ENCODE peak calls at places on chromosomes 4 and X, in four cellular contexts. One of them, this sample, is unnamed.

GRCh38 chr4:2510351-2511259 is 25.8 kb upstream of the FAM193A start:
- DNase-seq in HCT116: no peak
- DNase-seq in HepG2: no peak
- DNase-seq in K562: no peak
- DNase-seq in this sample: no peak

GRCh38 chr4:114200026-114200425 is 220.6 kb upstream of the ARSJ start:
- DNase-seq in HCT116: no peak
- DNase-seq in K562: no peak
- DNase-seq in HepG2: no peak
- DNase-seq in this sample: no peak

GRCh38 chrX:17944833-17945497 is 83.9 kb upstream of the RAI2 start:
- DNase-seq in HCT116: no peak
- DNase-seq in HepG2: peak; percentile 7
- DNase-seq in K562: peak; percentile 28
- DNase-seq in this sample: peak; percentile 10

GRCh38 chr4:114474401-114474800 is 124.2 kb upstream of the UGT8 start:
- DNase-seq in HepG2: no peak
- DNase-seq in K562: no peak
- DNase-seq in HCT116: no peak
- DNase-seq in this sample: no peak

GRCh38 chr4:36039031-36039430 is 205.3 kb downstream of the ARAP2 start:
- DNase-seq in K562: no peak
- DNase-seq in HepG2: no peak
- DNase-seq in HCT116: no peak
- DNase-seq in this sample: no peak

GRCh38 chr4:25795566-25796454 is 67.0 kb downstream of the SEL1L3 start:
- DNase-seq in HepG2: peak; percentile 15
- DNase-seq in HCT116: no peak
- DNase-seq in K562: no peak
- DNase-seq in this sample: no peak

GRCh38 chr4:67603310-67604028 is 44.9 kb downstream of the STAP1 start:
- DNase-seq in K562: no peak
- DNase-seq in HCT116: no peak
- DNase-seq in HepG2: no peak
- DNase-seq in this sample: no peak

GRCh38 chr4:15198070-15198727 is 195.9 kb downstream of the CPEB2 start:
- DNase-seq in K562: no peak
- DNase-seq in HCT116: no peak
- DNase-seq in HepG2: no peak
- DNase-seq in this sample: no peak

GRCh38 chr4:74117024-74117534 is 18.1 kb upstream of the CXCL2 start:
- DNase-seq in HepG2: peak; percentile 40
- DNase-seq in K562: peak; percentile 29
- DNase-seq in HCT116: peak; percentile 73
- DNase-seq in this sample: no peak

GRCh38 chr4:55445921-55446577 is 50.3 kb downstream of the TMEM165 start:
- DNase-seq in HCT116: no peak
- DNase-seq in HepG2: no peak
- DNase-seq in K562: no peak
- DNase-seq in this sample: no peak

GRCh38 chrX:64152857-64153256 is 52.7 kb downstream of the AMER1 start:
- DNase-seq in HCT116: no peak
- DNase-seq in HepG2: peak; percentile 30
- DNase-seq in K562: no peak
- DNase-seq in this sample: no peak

GRCh38 chr4:159105761-159106243 is 2.9 kb downstream of the RAPGEF2 start:
- DNase-seq in HepG2: peak; percentile 59
- DNase-seq in HCT116: no peak
- DNase-seq in K562: peak; percentile 48
- DNase-seq in this sample: no peak

GRCh38 chrX:49247916-49248811 is 12.9 kb downstream of the CCDC22 start:
- DNase-seq in K562: no peak
- DNase-seq in HCT116: no peak
- DNase-seq in HepG2: no peak
- DNase-seq in this sample: no peak

GRCh38 chr4:135277116-135277979 is 1075.8 kb upstream of the PABPC4L start:
- DNase-seq in HCT116: no peak
- DNase-seq in HepG2: no peak
- DNase-seq in K562: no peak
- DNase-seq in this sample: no peak

GRCh38 chr4:61619528-61619927 is 419.4 kb downstream of the ADGRL3 start:
- DNase-seq in K562: no peak
- DNase-seq in HCT116: no peak
- DNase-seq in HepG2: no peak
- DNase-seq in this sample: no peak

GRCh38 chr4:85741921-85742591 is 267.1 kb downstream of the ARHGAP24 start:
- DNase-seq in HepG2: no peak
- DNase-seq in HCT116: no peak
- DNase-seq in K562: peak; percentile 18
- DNase-seq in this sample: no peak

GRCh38 chr4:18695733-18696527 is 674.4 kb upstream of the LCORL start:
- DNase-seq in HCT116: no peak
- DNase-seq in K562: no peak
- DNase-seq in HepG2: no peak
- DNase-seq in this sample: no peak

GRCh38 chr4:71553605-71554004 is 214.8 kb downstream of the SLC4A4 start:
- DNase-seq in K562: peak; percentile 7
- DNase-seq in HepG2: no peak
- DNase-seq in HCT116: peak; percentile 10
- DNase-seq in this sample: no peak

GRCh38 chrX:13180807-13181206 is 136.4 kb upstream of the FAM9C start:
- DNase-seq in K562: no peak
- DNase-seq in HepG2: no peak
- DNase-seq in HCT116: no peak
- DNase-seq in this sample: no peak

GRCh38 chr4:112238833-112239232 is 7.2 kb downstream of the AP1AR start:
- DNase-seq in HCT116: no peak
- DNase-seq in HepG2: no peak
- DNase-seq in K562: no peak
- DNase-seq in this sample: no peak

GRCh38 chr4:133146574-133147198 is 2.4 kb upstream of the PCDH10 start:
- DNase-seq in K562: no peak
- DNase-seq in HepG2: peak; percentile 15
- DNase-seq in HCT116: no peak
- DNase-seq in this sample: peak; percentile 47

GRCh38 chrX:39961441-39961840 is 136.3 kb downstream of the BCOR start:
- DNase-seq in HCT116: no peak
- DNase-seq in K562: no peak
- DNase-seq in HepG2: no peak
- DNase-seq in this sample: no peak

GRCh38 chrX:110491846-110492620 is 133.4 kb downstream of the RTL9 start:
- DNase-seq in K562: no peak
- DNase-seq in HCT116: no peak
- DNase-seq in HepG2: no peak
- DNase-seq in this sample: no peak

GRCh38 chr4:124913237-124913636 is 200.7 kb upstream of the ANKRD50 start:
- DNase-seq in HCT116: no peak
- DNase-seq in K562: no peak
- DNase-seq in HepG2: no peak
- DNase-seq in this sample: no peak

GRCh38 chr4:109389367-109390118 is 44.1 kb upstream of the SEC24B start:
- DNase-seq in HCT116: no peak
- DNase-seq in K562: no peak
- DNase-seq in HepG2: peak; percentile 20
- DNase-seq in this sample: no peak

GRCh38 chr4:1058997-1059665 is 47.7 kb downstream of the FGFRL1 start:
- DNase-seq in HepG2: no peak
- DNase-seq in K562: no peak
- DNase-seq in HCT116: no peak
- DNase-seq in this sample: no peak

GRCh38 chr4:74793757-74794340 is 474 bp downstream of the BTC start:
- DNase-seq in K562: no peak
- DNase-seq in HCT116: no peak
- DNase-seq in HepG2: peak; percentile 3
- DNase-seq in this sample: no peak

GRCh38 chr4:139858436-139859225 is 193.0 kb downstream of the MGST2 start:
- DNase-seq in K562: no peak
- DNase-seq in HCT116: no peak
- DNase-seq in HepG2: no peak
- DNase-seq in this sample: no peak

GRCh38 chr4:114464873-114465272 is 133.7 kb upstream of the UGT8 start:
- DNase-seq in HCT116: no peak
- DNase-seq in K562: no peak
- DNase-seq in HepG2: no peak
- DNase-seq in this sample: no peak

GRCh38 chr4:129822708-129823504 is 727.0 kb downstream of the C4orf33 start:
- DNase-seq in HepG2: no peak
- DNase-seq in HCT116: peak; percentile 53
- DNase-seq in K562: no peak
- DNase-seq in this sample: no peak

DNA sequence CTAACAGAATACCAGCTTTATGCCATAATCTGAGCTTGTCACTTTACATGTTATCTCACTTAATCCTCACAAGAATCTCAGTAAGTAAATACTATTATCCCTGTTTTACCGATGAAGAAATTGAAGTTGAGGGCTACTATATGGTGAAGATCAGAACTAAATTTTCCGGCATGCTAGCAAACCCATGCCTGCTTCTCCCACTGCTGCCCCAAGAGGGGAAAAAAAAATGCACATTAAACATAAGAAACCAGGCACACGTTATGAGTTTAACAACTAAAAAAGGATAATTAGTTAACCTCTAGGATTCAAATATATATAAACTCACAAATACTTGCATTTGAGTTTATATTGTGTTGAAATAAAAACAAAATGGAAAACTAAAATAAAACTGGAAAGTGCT is 10.8 kb downstream of the SLC10A7 start:
- DNase-seq in HepG2: no peak
- DNase-seq in HCT116: no peak
- DNase-seq in K562: no peak
- DNase-seq in this sample: no peak
- TF ChIP-seq CTCF in HepG2: no peak
- TF ChIP-seq CTCF in HCT116: no peak
- TF ChIP-seq CTCF in K562: peak; percentile 24
- TF ChIP-seq CTCF in this sample: no peak

DNA sequence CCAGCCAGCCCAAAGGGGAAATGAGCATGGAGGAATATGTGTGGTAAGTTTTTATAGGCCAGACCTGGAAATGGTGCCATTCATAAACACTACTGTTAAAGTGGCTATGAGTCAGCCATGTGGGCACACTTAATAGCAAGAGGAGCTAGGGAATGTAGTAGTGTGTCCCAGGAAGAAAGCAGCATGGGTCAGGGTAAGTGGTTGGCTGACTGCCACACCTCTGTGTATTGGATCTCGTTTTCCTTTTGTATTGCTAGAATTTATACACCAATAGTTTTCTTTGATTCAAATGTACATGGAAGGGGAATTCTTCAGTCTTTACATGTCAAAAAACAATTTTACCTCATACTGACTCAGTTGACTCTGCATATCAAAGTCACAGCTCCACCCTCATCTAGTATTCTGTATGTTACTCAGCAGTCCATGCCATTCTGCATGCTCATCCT is 22.9 kb upstream of the SGMS2 start:
- DNase-seq in HepG2: no peak
- DNase-seq in HCT116: no peak
- DNase-seq in K562: no peak
- DNase-seq in this sample: no peak
- TF ChIP-seq SIN3A in HepG2: no peak
- TF ChIP-seq SIN3A in HCT116: no peak
- TF ChIP-seq SIN3A in K562: no peak
- TF ChIP-seq SIN3A in this sample: no peak

GRCh38 chr4:38166082-38166481 is 205.9 kb downstream of the PTTG2 start:
- DNase-seq in HCT116: no peak
- DNase-seq in HepG2: no peak
- DNase-seq in K562: no peak
- DNase-seq in this sample: no peak

GRCh38 chr4:38170800-38171199 is 210.6 kb downstream of the PTTG2 start:
- DNase-seq in K562: no peak
- DNase-seq in HepG2: no peak
- DNase-seq in HCT116: no peak
- DNase-seq in this sample: no peak

GRCh38 chr4:38166768-38167167 is 206.6 kb downstream of the PTTG2 start:
- DNase-seq in K562: no peak
- DNase-seq in HepG2: no peak
- DNase-seq in HCT116: no peak
- DNase-seq in this sample: no peak

GRCh38 chr4:38170380-38170779 is 210.2 kb downstream of the PTTG2 start:
- DNase-seq in K562: no peak
- DNase-seq in HepG2: peak; percentile 43
- DNase-seq in HCT116: no peak
- DNase-seq in this sample: no peak

DNA sequence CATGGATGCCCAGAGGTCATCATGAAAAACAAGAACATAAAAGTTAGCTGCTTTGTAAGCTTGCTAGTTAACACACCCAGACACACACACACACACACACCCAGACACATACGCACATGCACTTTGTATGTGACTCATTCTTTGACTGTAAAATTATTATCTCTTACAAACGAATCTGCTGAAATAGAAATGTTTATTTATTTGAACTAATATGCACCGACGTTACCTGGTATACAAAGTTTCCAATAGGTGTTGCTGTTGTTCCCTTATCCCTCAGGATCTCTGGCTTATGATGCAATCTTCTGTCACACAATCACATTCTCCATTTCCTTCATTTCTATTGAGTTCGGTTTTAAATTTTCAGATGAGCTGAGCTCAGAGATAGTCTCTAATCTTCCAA is 209.3 kb downstream of the PTTG2 start:
- DNase-seq in HepG2: no peak
- DNase-seq in HCT116: no peak
- DNase-seq in K562: no peak
- DNase-seq in this sample: no peak
- TF ChIP-seq CTCF in HepG2: no peak
- TF ChIP-seq CTCF in HCT116: peak; percentile 39
- TF ChIP-seq CTCF in K562: no peak
- TF ChIP-seq CTCF in this sample: no peak

GRCh38 chrX:19674041-19674769 is 158.9 kb upstream of the MAP3K15 start:
- DNase-seq in HCT116: no peak
- DNase-seq in K562: no peak
- DNase-seq in HepG2: peak; percentile 2
- DNase-seq in this sample: no peak
- TF ChIP-seq SIN3A in HCT116: no peak
- TF ChIP-seq SIN3A in K562: no peak
- TF ChIP-seq SIN3A in HepG2: no peak
- TF ChIP-seq SIN3A in this sample: no peak

DNA sequence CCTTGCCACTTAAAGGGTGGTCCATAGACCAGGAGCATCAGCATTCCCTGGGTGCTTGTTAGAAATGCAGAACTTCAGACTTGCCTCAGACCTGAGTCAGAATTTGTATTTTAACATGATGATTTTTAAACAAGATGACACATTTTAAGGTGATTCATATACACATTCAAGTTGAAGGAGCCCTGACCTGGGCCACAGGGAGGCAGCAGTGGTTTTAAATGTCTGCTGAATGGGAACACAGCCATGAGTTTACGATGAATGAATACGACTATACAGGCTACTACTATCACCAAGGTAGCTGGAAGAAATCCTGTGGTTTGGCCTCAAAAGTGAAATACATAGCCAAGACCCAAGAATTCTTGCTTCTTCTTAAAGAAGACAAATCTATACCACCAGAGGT is 2.9 kb downstream of the HDAC8 start:
- DNase-seq in HCT116: no peak
- DNase-seq in K562: no peak
- DNase-seq in HepG2: no peak
- DNase-seq in this sample: no peak
- TF ChIP-seq CTCF in HCT116: no peak
- TF ChIP-seq CTCF in K562: no peak
- TF ChIP-seq CTCF in HepG2: no peak
- TF ChIP-seq CTCF in this sample: peak; percentile 24

This sample was measured in Panc1.